ENCODE peak calls at places on chromosomes 2 and 18, in six cellular contexts. One of them, this sample, is unnamed. For H3K9me3, the result is how much of the 10 kb centered on the place peaks cover.

GRCh38 chr2:174606336-174606735 is 8.7 kb upstream of the WIPF1 start:
- DNase-seq in HepG2: no peak
- DNase-seq in HCT116: no peak
- DNase-seq in K562: no peak
- DNase-seq in SK-N-SH: peak
- DNase-seq in GM12878: no peak
- DNase-seq in this sample: no peak

GRCh38 chr2:120436885-120437603 is 91.1 kb downstream of the INHBB start:
- DNase-seq in HepG2: peak
- DNase-seq in HCT116: peak
- DNase-seq in K562: peak
- DNase-seq in SK-N-SH: peak
- DNase-seq in GM12878: no peak
- DNase-seq in this sample: peak

GRCh38 chr2:208179028-208179609 is 10.7 kb downstream of the C2orf80 start:
- DNase-seq in HepG2: peak
- DNase-seq in HCT116: no peak
- DNase-seq in K562: no peak
- DNase-seq in SK-N-SH: no peak
- DNase-seq in GM12878: no peak
- DNase-seq in this sample: no peak

GRCh38 chr2:109433926-109434325 is 179.8 kb downstream of the SEPTIN10 start:
- DNase-seq in HepG2: no peak
- DNase-seq in HCT116: no peak
- DNase-seq in K562: no peak
- DNase-seq in SK-N-SH: no peak
- DNase-seq in GM12878: no peak
- DNase-seq in this sample: no peak

GRCh38 chr18:47898055-47898454 is 32.4 kb downstream of the SMAD2 start:
- DNase-seq in HepG2: no peak
- DNase-seq in HCT116: no peak
- DNase-seq in K562: no peak
- DNase-seq in SK-N-SH: no peak
- DNase-seq in GM12878: no peak
- DNase-seq in this sample: no peak

GRCh38 chr2:97662895-97663625 is 784 bp downstream of the ACTR1B start:
- DNase-seq in HepG2: peak
- DNase-seq in HCT116: no peak
- DNase-seq in K562: peak
- DNase-seq in SK-N-SH: peak
- DNase-seq in GM12878: peak
- DNase-seq in this sample: peak

GRCh38 chr2:26189751-26190150 is 16.9 kb downstream of the GAREM2 start:
- DNase-seq in HepG2: no peak
- DNase-seq in HCT116: no peak
- DNase-seq in K562: no peak
- DNase-seq in SK-N-SH: no peak
- DNase-seq in GM12878: no peak
- DNase-seq in this sample: no peak

GRCh38 chr2:20438334-20439192 is 8.3 kb upstream of the RHOB start:
- DNase-seq in HepG2: peak
- DNase-seq in HCT116: no peak
- DNase-seq in K562: no peak
- DNase-seq in SK-N-SH: no peak
- DNase-seq in GM12878: no peak
- DNase-seq in this sample: peak

GRCh38 chr2:234588054-234588430 is 91.2 kb upstream of the ARL4C start:
- DNase-seq in HepG2: no peak
- DNase-seq in HCT116: no peak
- DNase-seq in K562: no peak
- DNase-seq in SK-N-SH: no peak
- DNase-seq in GM12878: no peak
- DNase-seq in this sample: no peak

GRCh38 chr2:20674974-20675679 is 8.2 kb downstream of the GDF7 start:
- DNase-seq in HepG2: peak
- DNase-seq in HCT116: no peak
- DNase-seq in K562: no peak
- DNase-seq in SK-N-SH: no peak
- DNase-seq in GM12878: no peak
- DNase-seq in this sample: no peak

GRCh38 chr2:171832489-171832888 is 61.6 kb downstream of the SLC25A12 start:
- DNase-seq in HepG2: no peak
- DNase-seq in HCT116: no peak
- DNase-seq in K562: no peak
- DNase-seq in SK-N-SH: no peak
- DNase-seq in GM12878: no peak
- DNase-seq in this sample: no peak

GRCh38 chr2:241936457-241937133 is 67.1 kb downstream of the RTP5 start:
- DNase-seq in HepG2: no peak
- DNase-seq in HCT116: no peak
- DNase-seq in K562: no peak
- DNase-seq in SK-N-SH: no peak
- DNase-seq in GM12878: no peak
- DNase-seq in this sample: no peak

GRCh38 chr2:12554235-12555011 is 162.3 kb upstream of the TRIB2 start:
- DNase-seq in HepG2: no peak
- DNase-seq in HCT116: no peak
- DNase-seq in K562: no peak
- DNase-seq in SK-N-SH: no peak
- DNase-seq in GM12878: no peak
- DNase-seq in this sample: no peak

GRCh38 chr2:32963941-32964340 is 17.2 kb downstream of the LTBP1 start:
- DNase-seq in HepG2: no peak
- DNase-seq in HCT116: no peak
- DNase-seq in K562: no peak
- DNase-seq in SK-N-SH: no peak
- DNase-seq in GM12878: no peak
- DNase-seq in this sample: no peak

GRCh38 chr2:31446848-31447247 is 32.3 kb upstream of the XDH start:
- DNase-seq in HepG2: no peak
- DNase-seq in HCT116: no peak
- DNase-seq in K562: no peak
- DNase-seq in SK-N-SH: no peak
- DNase-seq in GM12878: no peak
- DNase-seq in this sample: no peak

GRCh38 chr2:67560818-67561221 is 163.7 kb downstream of the ETAA1 start:
- DNase-seq in HepG2: no peak
- DNase-seq in HCT116: no peak
- DNase-seq in K562: no peak
- DNase-seq in SK-N-SH: peak
- DNase-seq in GM12878: no peak
- DNase-seq in this sample: no peak

GRCh38 chr18:58882039-58882438 is 17.4 kb downstream of the ZNF532 start:
- DNase-seq in HepG2: no peak
- DNase-seq in HCT116: no peak
- DNase-seq in K562: no peak
- DNase-seq in SK-N-SH: no peak
- DNase-seq in GM12878: no peak
- DNase-seq in this sample: no peak

GRCh38 chr18:58865009-58865345 is 300 bp downstream of the ZNF532 start:
- DNase-seq in HepG2: no peak
- DNase-seq in HCT116: no peak
- DNase-seq in K562: no peak
- DNase-seq in SK-N-SH: no peak
- DNase-seq in GM12878: no peak
- DNase-seq in this sample: no peak

GRCh38 chr18:30486856-30487255 is 555.7 kb downstream of the DSC3 start:
- DNase-seq in HepG2: no peak
- DNase-seq in HCT116: no peak
- DNase-seq in K562: no peak
- DNase-seq in SK-N-SH: no peak
- DNase-seq in GM12878: no peak
- DNase-seq in this sample: no peak
- H3K9me3 ChIP-seq in HepG2: under half
- H3K9me3 ChIP-seq in HCT116: under half
- H3K9me3 ChIP-seq in K562: under half
- H3K9me3 ChIP-seq in SK-N-SH: under half
- H3K9me3 ChIP-seq in GM12878: under half
- H3K9me3 ChIP-seq in this sample: under half

GRCh38 chr2:238924032-238924431 is 76.1 kb downstream of the TWIST2 start:
- DNase-seq in HepG2: no peak
- DNase-seq in HCT116: no peak
- DNase-seq in K562: no peak
- DNase-seq in SK-N-SH: no peak
- DNase-seq in GM12878: no peak
- DNase-seq in this sample: no peak
- TF ChIP-seq SIN3A in HepG2: no peak
- TF ChIP-seq SIN3A in HCT116: no peak
- TF ChIP-seq SIN3A in K562: no peak
- TF ChIP-seq SIN3A in SK-N-SH: no peak
- TF ChIP-seq SIN3A in GM12878: no peak
- TF ChIP-seq SIN3A in this sample: no peak

GRCh38 chr18:54950221-54950620 is 9.0 kb downstream of the CCDC68 start:
- DNase-seq in HepG2: peak
- DNase-seq in HCT116: peak
- DNase-seq in K562: no peak
- DNase-seq in SK-N-SH: no peak
- DNase-seq in GM12878: no peak
- DNase-seq in this sample: no peak
- TF ChIP-seq REST in HepG2: no peak
- TF ChIP-seq REST in HCT116: no peak
- TF ChIP-seq REST in K562: no peak
- TF ChIP-seq REST in SK-N-SH: no peak
- TF ChIP-seq REST in GM12878: no peak
- TF ChIP-seq REST in this sample: no peak

GRCh38 chr2:44110444-44110843 is 58.2 kb upstream of the PPM1B start:
- DNase-seq in HepG2: no peak
- DNase-seq in HCT116: no peak
- DNase-seq in K562: no peak
- DNase-seq in SK-N-SH: no peak
- DNase-seq in GM12878: no peak
- DNase-seq in this sample: no peak
- H3K9me3 ChIP-seq in HepG2: under half
- H3K9me3 ChIP-seq in HCT116: under half
- H3K9me3 ChIP-seq in K562: under half
- H3K9me3 ChIP-seq in SK-N-SH: under half
- H3K9me3 ChIP-seq in GM12878: under half
- H3K9me3 ChIP-seq in this sample: under half

DNA sequence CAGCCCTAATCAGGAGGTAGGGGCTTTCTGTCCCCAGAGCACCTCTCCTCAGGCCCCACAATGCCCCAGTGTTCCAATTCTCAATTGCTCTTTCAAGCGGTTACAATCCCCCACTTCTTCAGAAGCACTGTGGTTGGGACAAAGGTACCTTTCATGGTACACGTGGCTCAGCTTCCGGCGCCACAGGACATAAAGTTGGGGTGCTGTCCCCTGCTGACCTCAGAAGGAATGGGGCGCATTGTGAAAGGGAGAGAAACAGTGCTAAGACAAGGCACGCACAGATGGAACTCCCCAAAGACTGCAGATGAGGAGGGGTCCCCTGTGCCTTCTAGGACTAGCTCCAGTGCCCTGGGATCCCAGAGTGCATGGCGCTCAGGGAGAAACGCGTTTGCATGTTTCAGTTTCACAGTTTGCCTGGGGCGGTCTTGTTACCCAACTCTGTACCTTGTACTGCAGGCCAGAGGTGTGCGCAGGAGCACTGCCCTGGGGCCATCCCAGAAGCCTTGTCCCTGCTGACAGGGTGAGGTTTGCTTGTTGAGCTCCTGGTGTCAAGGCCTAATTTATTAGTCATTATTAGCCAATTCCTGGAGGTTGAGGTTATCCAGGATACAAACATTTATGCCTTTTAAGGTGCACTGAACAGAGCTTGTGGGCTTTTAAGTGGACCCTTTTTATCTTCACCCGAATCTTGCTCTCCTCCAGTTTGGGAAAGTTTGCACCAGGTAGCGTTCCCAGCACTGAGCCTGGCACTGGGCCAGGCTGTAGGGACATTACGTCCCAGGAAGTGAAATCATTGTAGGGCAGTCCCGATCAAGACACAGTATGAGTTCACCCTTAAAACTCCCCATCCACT is 7.6 kb downstream of the CNDP1 start:
- DNase-seq in HepG2: peak
- DNase-seq in HCT116: no peak
- DNase-seq in K562: no peak
- DNase-seq in SK-N-SH: no peak
- DNase-seq in GM12878: no peak
- DNase-seq in this sample: no peak
- TF ChIP-seq SIN3A in HepG2: no peak
- TF ChIP-seq SIN3A in HCT116: no peak
- TF ChIP-seq SIN3A in K562: no peak
- TF ChIP-seq SIN3A in SK-N-SH: no peak
- TF ChIP-seq SIN3A in GM12878: no peak
- TF ChIP-seq SIN3A in this sample: no peak